ENCODE peak calls at places on chromosome 1, in eight cellular contexts. U is WERI-Rb-1; Q is heart left ventricle; O is left ventricle myocardium inferior; A is Peyer's patch; R is heart right ventricle; Y is CD8-positive, alpha-beta T cell; F is naive thymus-derived CD4-positive, alpha-beta T cell. G is an unnamed sample.
A peak's percentile ranks its signal among the peaks of the same experiment; 100 is the strongest.

GRCh38 chr1:31666290-31666963 is 21.8 kb upstream of the PEF1 start:
- DNase-seq in U (no peak), Q (no peak), O (no peak), A (peak; percentile 89), R (peak; percentile 33), Y (no peak), F (no peak), G (no peak)

GRCh38 chr1:22284906-22285544 is 142.1 kb upstream of the WNT4 start:
- DNase-seq in U (no peak), Q (no peak), O (no peak), A (peak; percentile 31), R (no peak), Y (no peak), F (no peak), G (no peak)

GRCh38 chr1:15403962-15404580 is 5.6 kb upstream of the EFHD2 start:
- DNase-seq in U (no peak), Q (no peak), O (no peak), A (no peak), R (no peak), Y (no peak), F (no peak), G (no peak)

GRCh38 chr1:27103498-27103897 is 51.4 kb downstream of the SLC9A1 start:
- DNase-seq in U (no peak), Q (no peak), O (no peak), A (no peak), R (no peak), Y (no peak), F (no peak), G (no peak)

GRCh38 chr1:177490786-177491185 is 320.0 kb downstream of the BRINP2 start:
- DNase-seq in U (no peak), Q (no peak), O (no peak), A (no peak), R (no peak), Y (no peak), F (no peak), G (no peak)

GRCh38 chr1:19120070-19120469 is 90.0 kb downstream of the UBR4 start:
- DNase-seq in U (no peak), Q (no peak), O (no peak), A (no peak), R (no peak), Y (no peak), F (no peak), G (peak; percentile 54)

GRCh38 chr1:230283678-230284077 is 142.5 kb downstream of the PGBD5 start:
- DNase-seq in U (peak; percentile 6), Q (no peak), O (no peak), A (peak; percentile 37), R (no peak), Y (no peak), F (no peak), G (no peak)

GRCh38 chr1:35432231-35432630 is 125.0 kb downstream of the KIAA0319L start:
- DNase-seq in U (no peak), Q (no peak), O (no peak), A (no peak), R (no peak), Y (no peak), F (no peak), G (no peak)

GRCh38 chr1:163758977-163759670 is 437.4 kb downstream of the NUF2 start:
- DNase-seq in U (no peak), Q (no peak), O (no peak), A (no peak), R (no peak), Y (no peak), F (no peak), G (no peak)

GRCh38 chr1:27876341-27877114 is 4.2 kb downstream of the THEMIS2 start:
- DNase-seq in U (no peak), Q (peak; percentile 20), O (no peak), A (no peak), R (no peak), Y (no peak), F (no peak), G (peak; percentile 41)

GRCh38 chr1:111967067-111967690 is 22.3 kb downstream of the KCND3 start:
- DNase-seq in U (no peak), Q (no peak), O (no peak), A (no peak), R (no peak), Y (no peak), F (no peak), G (no peak)

GRCh38 chr1:53022179-53022578 is 39.8 kb upstream of the PODN start:
- DNase-seq in U (no peak), Q (no peak), O (no peak), A (no peak), R (no peak), Y (no peak), F (no peak), G (no peak)

GRCh38 chr1:109773203-109773899 is 9.6 kb upstream of the EPS8L3 start:
- DNase-seq in U (peak; percentile 90), Q (peak; percentile 88), O (peak; percentile 80), A (peak; percentile 92), R (peak; percentile 86), Y (peak; percentile 67), F (peak; percentile 62), G (peak; percentile 91)

GRCh38 chr1:54794401-54795099 is 6.6 kb downstream of the TTC22 start:
- DNase-seq in U (no peak), Q (no peak), O (no peak), A (peak; percentile 87), R (no peak), Y (no peak), F (no peak), G (no peak)

GRCh38 chr1:180233191-180234011 is 3.3 kb downstream of the LHX4 start:
- DNase-seq in U (no peak), Q (no peak), O (no peak), A (no peak), R (no peak), Y (no peak), F (no peak), G (peak; percentile 30)

GRCh38 chr1:201889092-201889968 is 632 bp downstream of the SHISA4 start:
- DNase-seq in U (peak; percentile 41), Q (no peak), O (no peak), A (no peak), R (no peak), Y (no peak), F (no peak), G (no peak)

GRCh38 chr1:72938408-72938807 is 656.1 kb upstream of the NEGR1 start:
- DNase-seq in U (no peak), Q (no peak), O (no peak), A (no peak), R (no peak), Y (no peak), F (no peak), G (no peak)

GRCh38 chr1:89906088-89906487 is 85.3 kb downstream of the LRRC8D start:
- DNase-seq in U (no peak), Q (no peak), O (no peak), A (no peak), R (no peak), Y (no peak), F (no peak), G (no peak)

DNA sequence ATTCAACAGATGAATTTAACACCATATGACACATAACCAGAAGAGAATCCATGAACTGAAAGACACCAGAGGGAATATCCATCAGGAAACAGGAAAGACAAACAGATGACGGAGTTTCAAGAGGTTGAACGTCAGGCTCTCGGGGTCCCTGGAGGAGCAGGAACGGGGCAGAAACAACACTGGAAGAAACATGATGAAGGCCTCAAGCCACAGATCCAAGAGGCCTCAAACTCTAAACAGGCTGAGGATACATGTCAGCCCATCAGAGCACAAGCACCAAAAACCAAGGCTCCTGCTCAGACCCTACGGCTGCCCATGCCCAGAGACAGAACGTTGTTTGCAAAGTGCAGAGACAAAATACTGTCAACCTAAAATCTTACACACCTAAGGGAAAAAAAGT is 7.0 kb downstream of the INTS11 start:
- DNase-seq in U (no peak), Q (no peak), O (no peak), A (no peak), R (no peak), Y (no peak), F (no peak), G (no peak)
- H3K27ac ChIP-seq in U (no peak overlapping the region), Q (peak overlapping the region; percentile 40), O (peak overlapping the region; percentile 81), A (peak overlapping the region; percentile 69), R (peak overlapping the region; percentile 71), Y (no peak overlapping the region), F (no peak overlapping the region), G (no peak overlapping the region)

DNA sequence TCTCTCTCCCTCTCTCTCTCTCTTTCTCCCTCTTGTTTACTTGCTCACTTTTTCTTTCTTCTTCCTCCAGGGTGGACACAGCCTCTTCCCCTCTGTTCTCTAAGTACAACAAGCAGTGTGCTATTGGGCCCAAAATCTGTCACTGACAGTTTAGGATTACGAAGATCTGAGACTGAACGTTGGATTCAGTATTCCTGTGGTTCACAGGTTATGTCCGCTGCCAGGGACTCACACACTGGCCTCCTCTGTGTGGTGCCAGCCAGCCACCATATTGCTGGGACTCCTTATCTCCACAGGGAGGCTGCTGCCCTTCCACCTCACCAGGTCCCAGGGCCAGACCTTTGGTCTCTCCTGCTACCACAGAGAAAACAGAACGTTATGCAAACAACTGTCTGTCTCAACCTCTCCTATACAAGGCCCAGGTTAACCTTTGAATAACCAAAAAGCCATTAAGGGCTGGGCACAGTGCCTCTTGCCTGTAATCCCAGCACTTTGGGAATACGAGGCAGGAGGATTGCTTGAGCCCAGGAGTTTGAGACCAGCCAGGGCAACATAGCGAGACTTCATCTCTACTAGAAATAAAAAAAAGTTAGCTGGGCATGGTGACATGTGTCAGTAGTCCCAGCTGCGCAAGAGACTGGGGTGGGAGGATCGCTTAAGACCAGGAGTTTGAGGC is 171.9 kb upstream of the RAB4A start:
- DNase-seq in U (no peak), Q (no peak), O (no peak), A (peak; percentile 54), R (no peak), Y (no peak), F (no peak), G (no peak)
- H3K27ac ChIP-seq in U (no peak overlapping the region), Q (no peak overlapping the region), O (no peak overlapping the region), A (no peak overlapping the region), R (no peak overlapping the region), Y (no peak overlapping the region), F (no peak overlapping the region), G (no peak overlapping the region)

GRCh38 chr1:155324041-155324716 is 3.5 kb downstream of the RUSC1 start:
- DNase-seq in U (peak; percentile 100), Q (peak; percentile 98), O (peak; percentile 96), A (peak; percentile 97), R (peak; percentile 96), Y (peak; percentile 86), F (peak; percentile 76), G (peak; percentile 97)

GRCh38 chr1:155322953-155323728 is 2.4 kb downstream of the RUSC1 start:
- DNase-seq in U (peak; percentile 100), Q (peak; percentile 93), O (peak; percentile 90), A (peak; percentile 92), R (peak; percentile 92), Y (peak; percentile 86), F (peak; percentile 72), G (peak; percentile 88)

GRCh38 chr1:155324717-155325595 is 4.3 kb downstream of the RUSC1 start:
- DNase-seq in U (peak; percentile 98), Q (peak; percentile 64), O (peak; percentile 46), A (peak; percentile 84), R (peak; percentile 37), Y (no peak), F (no peak), G (peak; percentile 62)

GRCh38 chr1:155322571-155322952 is 1.9 kb downstream of the RUSC1 start:
- DNase-seq in U (peak; percentile 73), Q (peak; percentile 53), O (no peak), A (peak; percentile 55), R (peak; percentile 41), Y (no peak), F (no peak), G (no peak)

GRCh38 chr1:155323729-155324040 is 3.0 kb downstream of the RUSC1 start:
- DNase-seq in U (peak; percentile 98), Q (peak; percentile 92), O (peak; percentile 90), A (peak; percentile 95), R (peak; percentile 91), Y (peak; percentile 81), F (peak; percentile 47), G (peak; percentile 94)
- H3K27ac ChIP-seq in U (peak overlapping the region; percentile 84), Q (peak overlapping the region; percentile 96), O (peak overlapping the region; percentile 99), A (peak overlapping the region; percentile 94), R (peak overlapping the region; percentile 98), Y (peak overlapping the region; percentile 69), F (peak overlapping the region; percentile 90), G (peak overlapping the region; percentile 93)

GRCh38 chr1:23594927-23595353 is 35.6 kb upstream of the ID3 start:
- DNase-seq in U (no peak), Q (no peak), O (no peak), A (peak; percentile 88), R (no peak), Y (no peak), F (no peak), G (no peak)
- H3K27ac ChIP-seq in U (peak overlapping the region; percentile 89), Q (no peak overlapping the region), O (no peak overlapping the region), A (no peak overlapping the region), R (no peak overlapping the region), Y (no peak overlapping the region), F (no peak overlapping the region), G (no peak overlapping the region)